ENCODE peak calls at places on chromosomes 4 and X, in five cellular contexts. H, A, D, M and F are unnamed samples.

GRCh38 chr4:48546336-48546735 is 56.3 kb downstream of the ZAR1 start:
- DNase-seq in H (peak; percentile 72), A (no peak), D (peak; percentile 59), M (no peak), F (no peak)

GRCh38 chrX:9829308-9830267 is 43.4 kb downstream of the SHROOM2 start:
- DNase-seq in H (no peak), A (no peak), D (no peak), M (no peak), F (no peak)

GRCh38 chr4:56186808-56187523 is 200.3 kb downstream of the AASDH start:
- DNase-seq in H (no peak), A (peak; percentile 25), D (no peak), M (no peak), F (no peak)

GRCh38 chr4:186150926-186151325 is 40.4 kb upstream of the CYP4V2 start:
- DNase-seq in H (no peak), A (no peak), D (no peak), M (no peak), F (no peak)

GRCh38 chr4:1290165-1290977 is 680 bp downstream of the MAEA start:
- DNase-seq in H (peak; percentile 51), A (peak; percentile 50), D (no peak), M (peak; percentile 70), F (no peak)

GRCh38 chr4:175246941-175247340 is 328.8 kb downstream of the ADAM29 start:
- DNase-seq in H (no peak), A (no peak), D (no peak), M (no peak), F (no peak)

GRCh38 chr4:139084425-139085093 is 69.0 kb downstream of the NOCT start:
- DNase-seq in H (no peak), A (no peak), D (no peak), M (no peak), F (no peak)

GRCh38 chr4:77819409-77819835 is 254 bp upstream of the CNOT6L start:
- DNase-seq in H (no peak), A (peak; percentile 29), D (peak; percentile 25), M (no peak), F (peak; percentile 18)

GRCh38 chrX:21747523-21747922 is 10.4 kb downstream of the SMPX start:
- DNase-seq in H (no peak), A (peak; percentile 41), D (peak; percentile 53), M (no peak), F (peak; percentile 47)

GRCh38 chr4:94621491-94622080 is 136.2 kb upstream of the BMPR1B start:
- DNase-seq in H (peak; percentile 44), A (no peak), D (peak; percentile 49), M (no peak), F (no peak)

GRCh38 chr4:138734746-138735145 is 280.8 kb upstream of the NOCT start:
- DNase-seq in H (no peak), A (no peak), D (no peak), M (no peak), F (no peak)

GRCh38 chr4:157291071-157291470 is 70.5 kb downstream of the GRIA2 start:
- DNase-seq in H (no peak), A (no peak), D (peak; percentile 56), M (no peak), F (no peak)

GRCh38 chr4:52925531-52925968 is 63.4 kb downstream of the RASL11B start:
- DNase-seq in H (peak; percentile 76), A (peak; percentile 36), D (no peak), M (no peak), F (no peak)

GRCh38 chrX:4547218-4547836 is 833.9 kb upstream of the PRKX start:
- DNase-seq in H (peak; percentile 51), A (peak; percentile 47), D (peak; percentile 54), M (peak; percentile 3), F (peak; percentile 23)

GRCh38 chrX:13469963-13470679 is 99.3 kb upstream of the EGFL6 start:
- DNase-seq in H (no peak), A (no peak), D (no peak), M (no peak), F (no peak)

GRCh38 chrX:3046253-3046909 is 5.1 kb downstream of the ARSF start:
- DNase-seq in H (no peak), A (no peak), D (no peak), M (no peak), F (no peak)

GRCh38 chr4:67746797-67747495 is 7.2 kb downstream of the GNRHR start:
- DNase-seq in H (peak; percentile 48), A (peak; percentile 6), D (no peak), M (no peak), F (no peak)

GRCh38 chr4:83219991-83220360 is 64.6 kb downstream of the COQ2 start:
- DNase-seq in H (no peak), A (no peak), D (no peak), M (no peak), F (no peak)

GRCh38 chr4:166527500-166527899 is 654.5 kb downstream of the TLL1 start:
- DNase-seq in H (no peak), A (peak; percentile 18), D (no peak), M (no peak), F (no peak)

GRCh38 chr4:94852601-94853000 is 94.8 kb downstream of the BMPR1B start:
- DNase-seq in H (no peak), A (no peak), D (no peak), M (no peak), F (no peak)

GRCh38 chr4:6042293-6043063 is 24.2 kb upstream of the C4orf50 start:
- DNase-seq in H (no peak), A (no peak), D (no peak), M (no peak), F (no peak)

GRCh38 chr4:5751073-5751917 is 40.3 kb downstream of the EVC start:
- DNase-seq in H (no peak), A (no peak), D (no peak), M (no peak), F (no peak)

GRCh38 chr4:90979551-90979950 is 852.4 kb downstream of the CCSER1 start:
- DNase-seq in H (no peak), A (no peak), D (no peak), M (no peak), F (no peak)

GRCh38 chr4:98406819-98407218 is 145.6 kb downstream of the RAP1GDS1 start:
- DNase-seq in H (no peak), A (no peak), D (no peak), M (no peak), F (no peak)